ENCODE peak calls at places on chromosomes 7 and 10, in nine cellular contexts. N, I, F, E, Y, V, H, K and S are unnamed samples.

GRCh38 chr7:4143511-4144160 is 538.5 kb upstream of the FOXK1 start:
- DNase-seq in V (no peak), K (no peak), E (no peak), F (no peak), Y (no peak), N (no peak), H (no peak), I (no peak), S (no peak)

GRCh38 chr7:140738280-140738679 is 41.8 kb downstream of the NDUFB2 start:
- DNase-seq in F (no peak), N (no peak), K (no peak), I (no peak), Y (no peak), V (no peak), H (peak; percentile 5), E (no peak), S (no peak)

GRCh38 chr10:47026301-47027107 is 115.3 kb downstream of the PTPN20 start:
- DNase-seq in N (no peak), H (no peak), F (peak; percentile 42), Y (peak; percentile 48), V (no peak), K (no peak), I (no peak), E (peak; percentile 2), S (no peak)

GRCh38 chr10:62352356-62352963 is 21.7 kb upstream of the ZNF365 start:
- DNase-seq in H (peak; percentile 59), V (peak; percentile 86), N (no peak), F (no peak), Y (no peak), I (no peak), E (no peak), K (no peak), S (no peak)

GRCh38 chr10:118394557-118395194 is 52.6 kb upstream of the FAM204A start:
- DNase-seq in N (no peak), K (no peak), E (no peak), F (no peak), Y (no peak), I (no peak), V (no peak), H (no peak), S (no peak)

GRCh38 chr10:598415-599170 is 90.9 kb downstream of the DIP2C start:
- DNase-seq in Y (peak; percentile 57), N (no peak), I (no peak), H (peak; percentile 94), K (peak; percentile 69), V (no peak), F (no peak), E (no peak), S (no peak)

GRCh38 chr7:17939111-17939669 is 1.1 kb downstream of the SNX13 start:
- DNase-seq in H (peak; percentile 16), V (peak; percentile 47), N (no peak), I (no peak), F (no peak), Y (no peak), E (no peak), K (no peak), S (no peak)

GRCh38 chr10:119859422-119860258 is 13.0 kb downstream of the MCMBP start:
- DNase-seq in F (no peak), Y (no peak), I (no peak), E (no peak), N (peak; percentile 59), K (no peak), H (no peak), V (peak; percentile 70), S (no peak)

DNA sequence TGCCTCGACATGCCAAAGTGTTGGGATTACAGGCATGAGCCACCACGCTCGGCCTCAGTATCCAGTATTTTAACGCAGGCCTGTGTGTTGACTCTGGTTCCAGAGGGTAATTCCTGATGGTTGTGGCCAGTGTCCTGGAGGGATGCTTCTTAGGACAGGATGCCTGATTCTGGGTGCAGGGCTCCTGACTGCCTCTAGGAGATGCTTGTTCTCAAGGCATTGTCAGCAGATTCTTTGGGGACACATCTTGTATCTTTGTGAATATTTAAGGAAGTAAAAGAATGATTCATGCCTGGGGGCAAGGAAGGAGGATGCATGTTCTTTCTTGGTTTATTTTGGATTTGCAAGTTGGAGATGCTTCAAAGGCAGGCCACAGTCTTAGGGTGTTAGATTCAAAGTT is 2.2 kb downstream of the ZDHHC4 start:
- DNase-seq in H (peak; percentile 27), K (no peak), N (no peak), F (peak; percentile 1), I (no peak), V (no peak), Y (no peak), E (no peak), S (no peak)
- TF ChIP-seq CTCF in H (peak; percentile 51), K (no peak), N (peak; percentile 46), F (no peak), I (peak; percentile 19), V (peak; percentile 9), Y (peak; percentile 9), E (no peak), S (peak; percentile 48)

GRCh38 chr7:47580811-47581331 is 1.0 kb downstream of the TNS3 start:
- DNase-seq in H (no peak), F (peak; percentile 62), Y (no peak), I (no peak), N (no peak), V (no peak), K (no peak), E (no peak), S (no peak)
- TF ChIP-seq CTCF in H (peak; percentile 37), F (no peak), Y (no peak), I (peak; percentile 11), N (peak; percentile 15), V (no peak), K (no peak), E (no peak), S (no peak)

GRCh38 chr10:129233351-129234148 is 233.5 kb upstream of the MGMT start:
- DNase-seq in H (no peak), F (no peak), E (no peak), N (no peak), Y (no peak), I (no peak), V (no peak), K (no peak), S (no peak)

GRCh38 chr10:129236411-129236810 is 230.6 kb upstream of the MGMT start:
- DNase-seq in Y (no peak), K (no peak), N (no peak), E (no peak), H (no peak), F (no peak), V (no peak), I (no peak), S (no peak)

DNA sequence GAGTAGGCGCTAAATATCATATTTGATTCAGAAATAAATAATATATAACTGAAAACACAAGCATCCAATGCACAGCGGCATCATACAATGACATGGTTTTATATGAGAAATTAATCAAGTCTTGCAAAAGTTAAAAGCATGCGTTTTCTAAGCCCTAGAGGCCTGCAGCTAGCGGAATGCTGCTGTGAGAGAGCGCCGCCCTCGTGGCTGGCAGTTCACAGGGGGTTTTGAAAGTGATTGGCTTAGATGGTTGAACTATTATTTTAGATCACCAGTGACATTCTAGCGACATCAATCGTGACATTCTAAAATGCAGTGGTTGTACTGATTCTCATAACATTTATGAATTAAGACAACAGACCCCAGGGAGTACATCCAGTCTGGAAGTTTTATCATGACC is 235.2 kb upstream of the MGMT start:
- DNase-seq in E (no peak), N (no peak), H (no peak), I (no peak), Y (no peak), F (no peak), V (no peak), K (no peak), S (no peak)
- TF ChIP-seq CTCF in E (no peak), N (peak; percentile 37), H (no peak), I (no peak), Y (no peak), F (no peak), V (no peak), K (no peak), S (no peak)

GRCh38 chr10:88565072-88565471 is 18.0 kb downstream of the RNLS start:
- DNase-seq in F (no peak), Y (no peak), N (peak; percentile 12), E (no peak), I (no peak), V (peak; percentile 51), H (no peak), K (no peak), S (no peak)
- TF ChIP-seq CTCF in F (no peak), Y (peak; percentile 48), N (peak; percentile 64), E (no peak), I (peak; percentile 57), V (no peak), H (no peak), K (peak; percentile 41), S (peak; percentile 71)